ENCODE peak calls at places on chromosomes 3 and 15, in ten cellular contexts. T is amygdala; B is CD14-positive monocyte; L is stimulated activated CD4-positive, alpha-beta T cell treated with anti-CD3 and anti-CD28 coated beads, Interleukin-15, amount 100 ng/mL, for 24 hours; C is effector memory CD8-positive, alpha-beta T cell; A is occipital lobe; S is ureter; X is T-helper 2 cell; W is caudate nucleus; R is CD8-positive, alpha-beta T cell. Q is an unnamed sample.

GRCh38 chr15:101063891-101064794 is 145.0 kb downstream of the LRRK1 start:
- DNase-seq in T (peak; percentile 49), B (no peak), L (no peak), C (no peak), A (no peak), S (peak; percentile 65), X (no peak), W (no peak), R (no peak), Q (no peak)

GRCh38 chr15:27694506-27695077 is 404.5 kb downstream of the OCA2 start:
- DNase-seq in T (no peak), B (no peak), L (no peak), C (no peak), A (no peak), S (no peak), X (no peak), W (no peak), R (no peak), Q (no peak)

GRCh38 chr3:48695113-48695753 is 9.5 kb upstream of the NCKIPSD start:
- DNase-seq in T (peak; percentile 43), B (no peak), L (no peak), C (no peak), A (peak; percentile 28), S (no peak), X (no peak), W (no peak), R (no peak), Q (no peak)

GRCh38 chr3:119206611-119207511 is 33.5 kb downstream of the UPK1B start:
- DNase-seq in T (no peak), B (no peak), L (peak; percentile 25), C (no peak), A (no peak), S (peak; percentile 64), X (no peak), W (no peak), R (no peak), Q (no peak)

GRCh38 chr15:81256916-81257315 is 60.2 kb downstream of the IL16 start:
- DNase-seq in T (no peak), B (no peak), L (no peak), C (no peak), A (no peak), S (no peak), X (no peak), W (no peak), R (no peak), Q (peak; percentile 57)

GRCh38 chr15:71337197-71337845 is 222.1 kb downstream of the THSD4 start:
- DNase-seq in T (no peak), B (no peak), L (no peak), C (no peak), A (no peak), S (peak; percentile 56), X (no peak), W (no peak), R (no peak), Q (no peak)

GRCh38 chr3:114519415-114519814 is 225.6 kb downstream of the TIGIT start:
- DNase-seq in T (no peak), B (no peak), L (no peak), C (no peak), A (no peak), S (no peak), X (no peak), W (no peak), R (no peak), Q (peak; percentile 52)

GRCh38 chr3:126683506-126683905 is 20.5 kb upstream of the CHCHD6 start:
- DNase-seq in T (no peak), B (no peak), L (no peak), C (no peak), A (no peak), S (no peak), X (no peak), W (no peak), R (no peak), Q (peak; percentile 57)

GRCh38 chr3:22835041-22835440 is 368.1 kb upstream of the UBE2E2 start:
- DNase-seq in T (no peak), B (no peak), L (no peak), C (no peak), A (no peak), S (no peak), X (no peak), W (no peak), R (no peak), Q (peak; percentile 0)

GRCh38 chr15:31811641-31812040 is 218.7 kb upstream of the CHRNA7 start:
- DNase-seq in T (peak; percentile 63), B (no peak), L (no peak), C (no peak), A (peak; percentile 65), S (no peak), X (no peak), W (no peak), R (no peak), Q (no peak)

GRCh38 chr3:50674349-50675178 is at the start of gene DOCK3:
- DNase-seq in T (peak; percentile 65), B (no peak), L (peak; percentile 74), C (peak; percentile 59), A (peak; percentile 32), S (no peak), X (peak; percentile 57), W (no peak), R (peak; percentile 29), Q (peak; percentile 57)

GRCh38 chr3:38992117-38992779 is 59.5 kb downstream of the SCN11A start:
- DNase-seq in T (no peak), B (no peak), L (no peak), C (no peak), A (no peak), S (no peak), X (no peak), W (no peak), R (no peak), Q (peak; percentile 17)

GRCh38 chr15:78242128-78242527 is 7.8 kb upstream of the ACSBG1 start:
- DNase-seq in T (no peak), B (no peak), L (peak; percentile 32), C (no peak), A (no peak), S (no peak), X (no peak), W (no peak), R (no peak), Q (no peak)

GRCh38 chr3:167031364-167032049 is 348.6 kb downstream of the ZBBX start:
- DNase-seq in T (no peak), B (no peak), L (no peak), C (no peak), A (no peak), S (no peak), X (no peak), W (no peak), R (no peak), Q (no peak)

GRCh38 chr3:169857811-169858210 is 11.9 kb downstream of the LRRC31 start:
- DNase-seq in T (no peak), B (no peak), L (no peak), C (no peak), A (no peak), S (peak; percentile 4), X (no peak), W (no peak), R (no peak), Q (no peak)

GRCh38 chr3:40584625-40585189 is 59.9 kb downstream of the ZNF621 start:
- DNase-seq in T (peak; percentile 70), B (peak; percentile 69), L (peak; percentile 82), C (peak; percentile 66), A (peak; percentile 61), S (peak; percentile 88), X (peak; percentile 14), W (peak; percentile 40), R (peak; percentile 46), Q (peak; percentile 83)

GRCh38 chr15:69820819-69821218 is 276.9 kb downstream of the TLE3 start:
- DNase-seq in T (no peak), B (no peak), L (no peak), C (no peak), A (no peak), S (no peak), X (no peak), W (no peak), R (no peak), Q (no peak)

GRCh38 chr3:37163262-37164020 is 10.9 kb downstream of the LRRFIP2 start:
- DNase-seq in T (no peak), B (no peak), L (peak; percentile 65), C (no peak), A (no peak), S (no peak), X (no peak), W (no peak), R (no peak), Q (peak; percentile 39)

GRCh38 chr15:33915571-33916407 is 52.5 kb upstream of the CHRM5 start:
- DNase-seq in T (no peak), B (no peak), L (no peak), C (no peak), A (no peak), S (peak; percentile 46), X (no peak), W (no peak), R (no peak), Q (peak; percentile 34)

GRCh38 chr3:115891237-115891636 is 267.9 kb downstream of the GAP43 start:
- DNase-seq in T (no peak), B (no peak), L (no peak), C (no peak), A (no peak), S (no peak), X (no peak), W (no peak), R (no peak), Q (no peak)

GRCh38 chr3:27319847-27320526 is 49.2 kb downstream of the NEK10 start:
- DNase-seq in T (no peak), B (no peak), L (no peak), C (no peak), A (no peak), S (peak; percentile 67), X (no peak), W (no peak), R (no peak), Q (peak; percentile 5)

GRCh38 chr3:36166477-36166876 is 213.8 kb upstream of the STAC start:
- DNase-seq in T (no peak), B (no peak), L (no peak), C (no peak), A (no peak), S (no peak), X (no peak), W (no peak), R (no peak), Q (peak; percentile 22)

GRCh38 chr3:5607581-5607980 is 420.1 kb downstream of the EDEM1 start:
- DNase-seq in T (no peak), B (no peak), L (no peak), C (no peak), A (no peak), S (no peak), X (no peak), W (no peak), R (no peak), Q (no peak)

GRCh38 chr3:101281616-101282015 is 38.8 kb downstream of the IMPG2 start:
- DNase-seq in T (no peak), B (no peak), L (no peak), C (no peak), A (no peak), S (no peak), X (no peak), W (no peak), R (no peak), Q (peak; percentile 4)

GRCh38 chr3:194623449-194624290 is 9.5 kb downstream of the TMEM44 start:
- DNase-seq in T (no peak), B (peak; percentile 27), L (no peak), C (no peak), A (peak; percentile 45), S (no peak), X (no peak), W (no peak), R (no peak), Q (no peak)

GRCh38 chr3:187445352-187445751 is 77.2 kb downstream of the RTP4 start:
- DNase-seq in T (peak; percentile 25), B (no peak), L (no peak), C (no peak), A (no peak), S (no peak), X (no peak), W (no peak), R (no peak), Q (no peak)

GRCh38 chr15:40054746-40055575 is 16.0 kb upstream of the SRP14 start:
- DNase-seq in T (no peak), B (no peak), L (peak; percentile 44), C (no peak), A (no peak), S (peak; percentile 40), X (no peak), W (no peak), R (no peak), Q (peak; percentile 98)

GRCh38 chr15:53000412-53000811 is 210.3 kb upstream of the ONECUT1 start:
- DNase-seq in T (no peak), B (no peak), L (no peak), C (no peak), A (no peak), S (no peak), X (no peak), W (no peak), R (no peak), Q (no peak)

Q was measured in myocyte.